ENCODE peak calls at places on chromosome 13, in nine cellular contexts. One of them, this sample, is unnamed.
A peak's percentile ranks its signal among the peaks of the same experiment; 100 is the strongest.

GRCh38 chr13:31431722-31432137 is 232.0 kb downstream of the B3GLCT start:
- DNase-seq in activated CD8-positive, alpha-beta memory T cell treated with anti-CD3 and anti-CD28 coated beads, Interleukin-2, amount 50 U/mL, for 48 hours: peak; percentile 73
- DNase-seq in tibial artery: no peak
- DNase-seq in activated T-cell treated with anti-CD3 and anti-CD28 coated beads, Interleukin-2, amount 50 U/mL, for 48 hours: peak; percentile 64
- DNase-seq in omental fat pad: peak; percentile 56
- DNase-seq in Peyer's patch: no peak
- DNase-seq in effector memory CD4-positive, alpha-beta T cell: no peak
- DNase-seq in NCI-H1092 treated with DMSO at 0.1 percent for 48 hours: peak; percentile 1
- DNase-seq in pons: no peak
- DNase-seq in this sample: peak; percentile 21

GRCh38 chr13:84360843-84361242 is 478.6 kb upstream of the SLITRK1 start:
- DNase-seq in Peyer's patch: no peak
- DNase-seq in omental fat pad: no peak
- DNase-seq in activated T-cell treated with anti-CD3 and anti-CD28 coated beads, Interleukin-2, amount 50 U/mL, for 48 hours: no peak
- DNase-seq in NCI-H1092 treated with DMSO at 0.1 percent for 48 hours: no peak
- DNase-seq in tibial artery: no peak
- DNase-seq in effector memory CD4-positive, alpha-beta T cell: no peak
- DNase-seq in activated CD8-positive, alpha-beta memory T cell treated with anti-CD3 and anti-CD28 coated beads, Interleukin-2, amount 50 U/mL, for 48 hours: no peak
- DNase-seq in pons: no peak
- DNase-seq in this sample: no peak

GRCh38 chr13:39777527-39778061 is 122.1 kb downstream of the COG6 start:
- DNase-seq in NCI-H1092 treated with DMSO at 0.1 percent for 48 hours: peak; percentile 8
- DNase-seq in pons: peak; percentile 26
- DNase-seq in activated CD8-positive, alpha-beta memory T cell treated with anti-CD3 and anti-CD28 coated beads, Interleukin-2, amount 50 U/mL, for 48 hours: peak; percentile 66
- DNase-seq in omental fat pad: no peak
- DNase-seq in activated T-cell treated with anti-CD3 and anti-CD28 coated beads, Interleukin-2, amount 50 U/mL, for 48 hours: peak; percentile 64
- DNase-seq in tibial artery: no peak
- DNase-seq in effector memory CD4-positive, alpha-beta T cell: no peak
- DNase-seq in Peyer's patch: no peak
- DNase-seq in this sample: peak; percentile 39

GRCh38 chr13:113803409-113804016 is 44.5 kb downstream of the TMEM255B start:
- DNase-seq in effector memory CD4-positive, alpha-beta T cell: no peak
- DNase-seq in tibial artery: peak; percentile 59
- DNase-seq in activated CD8-positive, alpha-beta memory T cell treated with anti-CD3 and anti-CD28 coated beads, Interleukin-2, amount 50 U/mL, for 48 hours: no peak
- DNase-seq in omental fat pad: no peak
- DNase-seq in NCI-H1092 treated with DMSO at 0.1 percent for 48 hours: no peak
- DNase-seq in pons: no peak
- DNase-seq in activated T-cell treated with anti-CD3 and anti-CD28 coated beads, Interleukin-2, amount 50 U/mL, for 48 hours: no peak
- DNase-seq in Peyer's patch: peak; percentile 24
- DNase-seq in this sample: no peak

GRCh38 chr13:34076319-34076718 is 258.4 kb downstream of the RFC3 start:
- DNase-seq in tibial artery: no peak
- DNase-seq in pons: no peak
- DNase-seq in Peyer's patch: no peak
- DNase-seq in omental fat pad: no peak
- DNase-seq in activated CD8-positive, alpha-beta memory T cell treated with anti-CD3 and anti-CD28 coated beads, Interleukin-2, amount 50 U/mL, for 48 hours: no peak
- DNase-seq in activated T-cell treated with anti-CD3 and anti-CD28 coated beads, Interleukin-2, amount 50 U/mL, for 48 hours: no peak
- DNase-seq in effector memory CD4-positive, alpha-beta T cell: no peak
- DNase-seq in NCI-H1092 treated with DMSO at 0.1 percent for 48 hours: no peak
- DNase-seq in this sample: no peak

GRCh38 chr13:47287291-47287751 is 390.5 kb upstream of the HTR2A start:
- DNase-seq in effector memory CD4-positive, alpha-beta T cell: no peak
- DNase-seq in omental fat pad: no peak
- DNase-seq in Peyer's patch: no peak
- DNase-seq in activated CD8-positive, alpha-beta memory T cell treated with anti-CD3 and anti-CD28 coated beads, Interleukin-2, amount 50 U/mL, for 48 hours: no peak
- DNase-seq in activated T-cell treated with anti-CD3 and anti-CD28 coated beads, Interleukin-2, amount 50 U/mL, for 48 hours: no peak
- DNase-seq in pons: no peak
- DNase-seq in tibial artery: no peak
- DNase-seq in NCI-H1092 treated with DMSO at 0.1 percent for 48 hours: no peak
- DNase-seq in this sample: no peak

GRCh38 chr13:98999635-98999952 is 21.7 kb upstream of the DOCK9 start:
- DNase-seq in pons: no peak
- DNase-seq in activated T-cell treated with anti-CD3 and anti-CD28 coated beads, Interleukin-2, amount 50 U/mL, for 48 hours: no peak
- DNase-seq in effector memory CD4-positive, alpha-beta T cell: no peak
- DNase-seq in Peyer's patch: no peak
- DNase-seq in NCI-H1092 treated with DMSO at 0.1 percent for 48 hours: no peak
- DNase-seq in activated CD8-positive, alpha-beta memory T cell treated with anti-CD3 and anti-CD28 coated beads, Interleukin-2, amount 50 U/mL, for 48 hours: no peak
- DNase-seq in tibial artery: no peak
- DNase-seq in omental fat pad: no peak
- DNase-seq in this sample: no peak

GRCh38 chr13:48006396-48006795 is 5.3 kb upstream of the SUCLA2 start:
- DNase-seq in pons: no peak
- DNase-seq in activated CD8-positive, alpha-beta memory T cell treated with anti-CD3 and anti-CD28 coated beads, Interleukin-2, amount 50 U/mL, for 48 hours: no peak
- DNase-seq in NCI-H1092 treated with DMSO at 0.1 percent for 48 hours: no peak
- DNase-seq in tibial artery: no peak
- DNase-seq in activated T-cell treated with anti-CD3 and anti-CD28 coated beads, Interleukin-2, amount 50 U/mL, for 48 hours: no peak
- DNase-seq in effector memory CD4-positive, alpha-beta T cell: no peak
- DNase-seq in Peyer's patch: no peak
- DNase-seq in omental fat pad: no peak
- DNase-seq in this sample: no peak